ENCODE peak calls at places on chromosomes 16 and 17, in nine cellular contexts. N, U, B, R, M, L, C, S and P are unnamed samples.

GRCh38 chr17:47719411-47720152 is 13.5 kb upstream of the TBX21 start:
- DNase-seq in N (no peak), U (no peak), B (no peak), R (no peak), M (no peak), L (no peak), C (no peak), S (no peak), P (no peak)

GRCh38 chr16:57017251-57017650 is 27.9 kb downstream of the NLRC5 start:
- DNase-seq in N (no peak), U (no peak), B (peak; percentile 2), R (no peak), M (no peak), L (no peak), C (no peak), S (no peak), P (peak; percentile 67)

GRCh38 chr16:56709686-56710040 is 20.3 kb upstream of the NUP93 start:
- DNase-seq in N (no peak), U (no peak), B (no peak), R (no peak), M (no peak), L (no peak), C (no peak), S (no peak), P (no peak)

GRCh38 chr16:9599415-9600110 is 508.1 kb downstream of the HAPSTR1 start:
- DNase-seq in N (no peak), U (no peak), B (no peak), R (no peak), M (no peak), L (no peak), C (no peak), S (no peak), P (no peak)

GRCh38 chr17:57940653-57941329 is 14.4 kb downstream of the CUEDC1 start:
- DNase-seq in N (no peak), U (no peak), B (peak; percentile 92), R (no peak), M (no peak), L (no peak), C (no peak), S (no peak), P (no peak)

GRCh38 chr16:51932317-51932716 is 614.6 kb downstream of the TOX3 start:
- DNase-seq in N (no peak), U (no peak), B (no peak), R (no peak), M (no peak), L (no peak), C (no peak), S (no peak), P (no peak)

GRCh38 chr16:69406780-69407331 is 17.6 kb upstream of the CYB5B start:
- DNase-seq in N (no peak), U (peak; percentile 99), B (no peak), R (no peak), M (no peak), L (no peak), C (no peak), S (no peak), P (no peak)

GRCh38 chr17:29757788-29758187 is 135.1 kb upstream of the CORO6 start:
- DNase-seq in N (no peak), U (no peak), B (no peak), R (no peak), M (no peak), L (no peak), C (no peak), S (no peak), P (no peak)

DNA sequence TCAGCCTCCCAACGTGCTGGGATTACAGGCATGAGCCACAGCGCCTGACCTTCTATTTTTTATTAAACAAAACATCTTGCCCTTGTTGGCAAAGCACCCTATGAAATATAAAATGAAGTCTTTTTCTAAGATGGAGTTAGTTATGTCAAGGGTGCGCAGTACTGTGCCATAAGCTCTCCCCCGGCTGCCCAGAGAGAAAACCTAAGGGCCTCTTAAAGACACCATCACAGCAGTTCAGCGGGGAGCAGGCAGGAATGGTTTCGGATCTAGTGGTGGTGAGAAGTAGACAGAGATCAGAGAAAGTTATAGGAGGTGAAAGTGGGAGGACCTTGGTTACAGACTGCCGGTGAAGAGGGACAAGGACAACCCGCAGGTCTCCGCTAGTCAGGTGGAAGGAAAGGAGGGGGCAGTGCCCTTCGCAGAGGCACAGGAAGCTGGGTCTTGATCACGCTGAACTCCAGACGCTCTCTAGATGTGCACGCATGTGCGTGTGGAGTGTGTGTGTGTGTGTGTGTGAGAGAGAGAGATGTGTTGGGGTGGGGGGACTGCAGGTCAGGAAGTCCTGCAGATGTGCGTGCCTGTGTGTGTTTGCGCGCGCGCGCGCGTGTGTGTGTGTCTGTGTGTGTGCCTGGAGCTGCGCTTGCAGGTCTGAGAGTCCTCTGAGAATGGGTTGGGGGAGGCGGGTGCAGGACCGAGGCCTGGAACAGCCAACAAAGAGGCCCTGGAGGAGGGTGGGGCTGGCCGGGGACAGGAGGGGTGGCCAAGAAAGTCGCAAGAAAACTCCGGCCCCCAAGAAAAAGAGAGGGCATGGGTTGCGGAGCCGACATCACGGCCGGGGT is 748 bp upstream of the CMTM3 start:
- DNase-seq in N (peak; percentile 59), U (no peak), B (peak; percentile 86), R (peak; percentile 56), M (no peak), L (peak; percentile 37), C (peak; percentile 42), S (no peak), P (peak; percentile 61)
- TF ChIP-seq POLR2A in N (peak; percentile 35), U (peak; percentile 55), B (no peak), R (peak; percentile 57), M (no peak), L (no peak), C (no peak), S (no peak), P (no peak)

GRCh38 chr17:19453296-19453695 is 42.3 kb downstream of the RNF112 start:
- DNase-seq in N (no peak), U (no peak), B (no peak), R (no peak), M (no peak), L (no peak), C (no peak), S (no peak), P (no peak)

GRCh38 chr17:19445105-19445504 is 34.1 kb downstream of the RNF112 start:
- DNase-seq in N (no peak), U (no peak), B (no peak), R (no peak), M (no peak), L (no peak), C (no peak), S (no peak), P (no peak)

GRCh38 chr17:19443148-19443547 is 32.1 kb downstream of the RNF112 start:
- DNase-seq in N (no peak), U (no peak), B (no peak), R (no peak), M (no peak), L (no peak), C (no peak), S (no peak), P (no peak)

GRCh38 chr17:19447085-19447583 is 36.1 kb downstream of the RNF112 start:
- DNase-seq in N (peak; percentile 80), U (peak; percentile 62), B (peak; percentile 90), R (peak; percentile 52), M (no peak), L (peak; percentile 73), C (peak; percentile 78), S (peak; percentile 60), P (peak; percentile 86)

DNA sequence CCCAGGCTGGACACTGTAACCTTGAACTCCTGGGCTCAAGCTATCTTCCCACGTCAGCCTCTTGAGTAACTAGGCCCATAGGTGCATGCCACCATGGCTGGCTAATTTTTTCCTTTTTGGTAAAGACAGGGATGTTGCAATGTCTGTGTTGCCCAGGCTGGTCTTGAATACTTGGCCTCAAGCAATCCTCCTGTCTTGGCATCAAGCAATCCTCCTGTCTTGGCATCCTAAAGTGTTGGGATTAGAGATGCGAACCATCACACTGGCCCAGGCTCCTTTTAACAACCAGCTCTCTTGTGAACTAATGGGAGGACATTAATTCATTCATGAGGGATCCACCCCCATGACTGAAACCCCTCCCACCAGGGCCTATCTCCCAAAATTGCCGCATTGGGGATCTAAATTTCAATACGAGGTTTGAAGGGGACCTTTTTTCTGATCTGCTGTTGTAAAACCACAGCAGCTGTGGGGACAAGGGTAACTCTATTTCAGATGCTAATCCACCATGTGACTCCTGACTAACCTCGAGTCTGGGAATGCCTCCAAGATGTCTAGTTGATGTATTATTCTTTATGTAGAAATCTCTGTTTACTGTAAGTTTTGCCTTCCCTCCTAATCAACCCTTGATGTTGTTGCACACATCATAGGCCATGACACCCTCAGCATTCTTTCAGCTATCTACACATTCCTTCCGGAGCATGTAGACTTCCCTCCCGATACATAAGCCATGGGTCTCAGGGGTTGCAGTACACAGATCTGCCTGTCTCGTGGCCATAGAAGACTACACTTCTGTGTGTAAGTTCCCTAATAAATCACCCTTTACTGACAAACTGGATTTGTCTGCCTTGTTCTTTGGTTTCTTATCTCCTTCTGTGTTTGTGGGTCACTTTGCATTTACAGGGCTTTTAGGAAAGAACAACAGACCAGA is 37.6 kb downstream of the RNF112 start:
- DNase-seq in N (no peak), U (no peak), B (peak; percentile 86), R (no peak), M (no peak), L (no peak), C (peak; percentile 55), S (no peak), P (peak; percentile 99)
- TF ChIP-seq POLR2AphosphoS5 in N (peak; percentile 82), U (no peak), B (peak; percentile 84), R (no peak), M (no peak), L (peak; percentile 74), C (peak; percentile 40), S (peak; percentile 66), P (peak; percentile 89)

GRCh38 chr17:40100419-40100668 is at the start of gene NR1D1:
- DNase-seq in N (no peak), U (no peak), B (no peak), R (no peak), M (no peak), L (no peak), C (no peak), S (no peak), P (no peak)

GRCh38 chr17:40099627-40100418 is 566 bp downstream of the NR1D1 start:
- DNase-seq in N (no peak), U (no peak), B (no peak), R (no peak), M (no peak), L (no peak), C (no peak), S (no peak), P (peak; percentile 31)

GRCh38 chr17:40100669-40101366 is 429 bp upstream of the NR1D1 start:
- DNase-seq in N (peak; percentile 99), U (peak; percentile 98), B (peak; percentile 100), R (peak; percentile 60), M (peak; percentile 93), L (peak; percentile 99), C (peak; percentile 99), S (peak; percentile 99), P (peak; percentile 98)

GRCh38 chr17:40097931-40098845 is 2.2 kb downstream of the NR1D1 start:
- DNase-seq in N (peak; percentile 90), U (no peak), B (peak; percentile 91), R (no peak), M (no peak), L (peak; percentile 85), C (peak; percentile 54), S (no peak), P (peak; percentile 27)

DNA sequence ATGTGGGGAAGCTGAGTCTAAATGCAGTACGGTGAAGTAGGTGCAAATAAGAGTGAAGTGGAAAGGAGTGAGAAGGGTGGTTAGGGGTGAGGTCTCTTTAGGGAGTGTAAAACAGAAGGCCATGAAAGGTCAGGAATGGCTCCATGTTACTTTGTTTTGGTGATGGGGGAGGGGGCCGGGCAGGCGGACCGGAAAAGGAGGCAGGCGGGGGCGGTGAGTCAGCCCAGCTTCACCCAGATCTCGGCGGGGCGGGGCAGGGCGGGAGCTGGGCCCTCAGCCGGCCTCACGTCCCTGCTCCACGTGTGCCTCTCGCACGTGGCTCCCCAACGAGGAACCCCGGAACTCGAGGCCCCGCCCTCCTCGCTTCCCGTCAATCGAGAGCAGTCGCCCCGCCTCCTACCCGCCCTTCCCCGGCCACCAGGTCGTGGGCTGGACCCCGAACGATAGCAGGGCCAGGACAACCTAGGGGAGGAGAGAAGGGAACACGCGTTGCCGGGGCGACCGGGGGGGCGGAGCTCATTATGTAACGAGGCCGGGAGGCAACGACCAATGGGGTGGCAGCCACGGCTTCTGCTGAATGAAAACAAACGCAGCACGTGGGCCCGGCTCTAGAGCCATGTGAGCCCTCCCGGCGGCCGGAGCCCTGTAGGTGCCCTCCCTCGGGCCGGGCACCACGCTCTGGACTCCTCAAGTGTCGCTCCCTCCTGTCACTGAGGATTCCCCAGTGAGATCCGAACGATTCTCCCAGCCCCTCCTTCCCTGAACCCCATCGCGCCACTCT is 1.4 kb downstream of the NR1D1 start:
- DNase-seq in N (peak; percentile 100), U (peak; percentile 99), B (peak; percentile 100), R (peak; percentile 90), M (peak; percentile 95), L (peak; percentile 100), C (peak; percentile 99), S (peak; percentile 100), P (peak; percentile 97)
- TF ChIP-seq POLR2A in N (peak; percentile 91), U (no peak), B (peak; percentile 97), R (no peak), M (no peak), L (peak; percentile 59), C (peak; percentile 89), S (peak; percentile 89), P (peak; percentile 53)

DNA sequence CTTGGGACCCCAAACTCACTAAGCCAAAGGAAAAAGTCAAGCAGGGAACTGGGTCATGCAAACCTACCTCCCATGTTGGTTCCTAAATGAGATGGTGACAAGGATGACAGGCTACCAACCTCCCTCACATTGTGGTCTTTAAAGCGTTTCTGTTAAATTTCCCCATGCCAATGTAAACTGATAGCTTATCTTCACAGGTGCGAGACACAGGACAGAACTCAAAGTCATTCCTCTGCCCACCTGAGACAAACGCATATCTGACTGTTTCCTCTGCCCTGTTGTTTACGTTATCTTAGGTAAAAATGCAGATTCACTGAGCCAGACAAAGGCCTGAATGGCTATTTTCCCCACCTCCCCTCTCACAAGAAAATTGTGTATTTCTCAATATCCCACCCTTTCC is 19.0 kb upstream of the CD300E start:
- DNase-seq in N (no peak), U (no peak), B (no peak), R (no peak), M (no peak), L (no peak), C (no peak), S (no peak), P (no peak)
- TF ChIP-seq POLR2AphosphoS5 in N (no peak), U (no peak), B (no peak), R (no peak), M (no peak), L (no peak), C (no peak), S (no peak), P (no peak)